ENCODE peak calls at places on chromosomes 5 and 9, in four cellular contexts. E is left ventricle myocardium inferior, C is activated T-helper 1 cell treated with Interleukin-2 at 50 U/mL for 16 hours, J is left colon. I is an unnamed sample.

GRCh38 chr9:94745806-94746540 is 19.5 kb downstream of the AOPEP start:
- DNase-seq in E (no peak), C (no peak), J (no peak), I (no peak)

GRCh38 chr5:160318409-160318808 is 6.0 kb upstream of the CCNJL start:
- DNase-seq in E (no peak), C (no peak), J (no peak), I (no peak)

GRCh38 chr5:82405618-82406199 is 127.6 kb upstream of the RPS23 start:
- DNase-seq in E (no peak), C (no peak), J (no peak), I (peak; percentile 98)

GRCh38 chr9:135896626-135897025 is 10.7 kb downstream of the CAMSAP1 start:
- DNase-seq in E (no peak), C (no peak), J (no peak), I (no peak)

GRCh38 chr5:95261369-95262175 is 23.3 kb downstream of the MCTP1 start:
- DNase-seq in E (no peak), C (no peak), J (no peak), I (peak; percentile 23)

GRCh38 chr5:81922790-81923398 is 48.9 kb upstream of the ATG10 start:
- DNase-seq in E (no peak), C (no peak), J (no peak), I (peak; percentile 42)

GRCh38 chr9:128149001-128149701 is at the start of gene LCN2:
- DNase-seq in E (no peak), C (no peak), J (peak; percentile 52), I (no peak)

GRCh38 chr9:109745335-109746283 is 34.4 kb upstream of the PALM2AKAP2 start:
- DNase-seq in E (peak; percentile 73), C (no peak), J (peak; percentile 35), I (peak; percentile 87)

GRCh38 chr9:70046274-70047070 is 2.8 kb downstream of the MAMDC2 start:
- DNase-seq in E (peak; percentile 25), C (no peak), J (no peak), I (no peak)